ENCODE peak calls at places on chromosomes 13 and 19, in six cellular contexts. C is HL-60; G is MM.1S; D is psoas muscle; U is CD4-positive, CD25-positive, alpha-beta regulatory T cell; T is thoracic aorta. P is an unnamed sample.

GRCh38 chr19:32188921-32189320 is 156.5 kb upstream of the ZNF507 start:
- DNase-seq in T (no peak), G (no peak), U (no peak), C (no peak), D (no peak), P (no peak)

GRCh38 chr13:48223016-48223385 is 10.0 kb upstream of the ITM2B start:
- DNase-seq in C (no peak), U (no peak), G (no peak), T (no peak), D (no peak), P (no peak)

GRCh38 chr13:42247883-42248282 is 24.1 kb upstream of the AKAP11 start:
- DNase-seq in C (no peak), G (no peak), T (no peak), U (no peak), D (no peak), P (no peak)

GRCh38 chr19:13865578-13866462 is 11.1 kb upstream of the NANOS3 start:
- DNase-seq in G (no peak), U (no peak), D (peak; percentile 57), T (no peak), C (no peak), P (no peak)

GRCh38 chr13:59823495-59823894 is 340.2 kb downstream of the DIAPH3 start:
- DNase-seq in G (no peak), D (no peak), T (no peak), U (no peak), C (no peak), P (no peak)

GRCh38 chr19:14525729-14526128 is 3.7 kb upstream of the TECR start:
- DNase-seq in D (no peak), U (no peak), G (no peak), T (no peak), C (no peak), P (no peak)

GRCh38 chr19:6056801-6057650 is 53.3 kb downstream of the RFX2 start:
- DNase-seq in D (peak; percentile 87), U (no peak), T (peak; percentile 84), C (peak; percentile 92), G (no peak), P (peak; percentile 65)

GRCh38 chr13:66673401-66673800 is 556.7 kb downstream of the PCDH9 start:
- DNase-seq in D (no peak), C (no peak), T (no peak), G (no peak), U (no peak), P (peak; percentile 32)

GRCh38 chr19:45478454-45479238 is 10.8 kb downstream of the FOSB start:
- DNase-seq in T (peak; percentile 63), D (peak; percentile 90), C (peak; percentile 94), G (peak; percentile 95), U (peak; percentile 78), P (peak; percentile 86)

GRCh38 chr13:92590503-92590908 is 636.1 kb upstream of the GPC6 start:
- DNase-seq in G (no peak), U (no peak), T (no peak), D (no peak), C (no peak), P (no peak)

GRCh38 chr19:45640849-45641273 is 1.7 kb upstream of the EML2 start:
- DNase-seq in G (no peak), U (peak; percentile 15), T (no peak), D (no peak), C (no peak), P (no peak)

GRCh38 chr13:97322740-97323342 is 100.7 kb downstream of the MBNL2 start:
- DNase-seq in G (no peak), C (no peak), T (no peak), U (no peak), D (no peak), P (peak; percentile 23)

GRCh38 chr13:94548382-94549240 is 47.3 kb downstream of the TGDS start:
- DNase-seq in G (peak; percentile 80), D (peak; percentile 77), C (no peak), U (no peak), T (peak; percentile 5), P (no peak)

GRCh38 chr13:23705578-23705977 is 135.4 kb downstream of the TNFRSF19 start:
- DNase-seq in C (no peak), D (no peak), G (no peak), T (no peak), U (no peak), P (no peak)

GRCh38 chr13:60838581-60838980 is 441.6 kb downstream of the TDRD3 start:
- DNase-seq in G (no peak), C (peak; percentile 65), T (no peak), D (no peak), U (no peak), P (no peak)

GRCh38 chr19:41795031-41795461 is 1.3 kb upstream of the CEACAM3 start:
- DNase-seq in G (peak; percentile 55), D (no peak), T (no peak), U (peak; percentile 39), C (peak; percentile 62), P (no peak)

GRCh38 chr19:41792513-41793413 is 3.6 kb upstream of the CEACAM3 start:
- DNase-seq in T (no peak), D (peak; percentile 58), G (peak; percentile 52), C (peak; percentile 59), U (peak; percentile 20), P (no peak)

GRCh38 chr19:41799444-41800000 is 3.1 kb downstream of the CEACAM3 start:
- DNase-seq in D (no peak), G (no peak), U (no peak), C (no peak), T (no peak), P (no peak)

GRCh38 chr19:41793414-41793727 is 3.0 kb upstream of the CEACAM3 start:
- DNase-seq in D (no peak), G (no peak), U (no peak), C (no peak), T (no peak), P (no peak)

GRCh38 chr19:41796362-41796761 is at the start of gene CEACAM3:
- DNase-seq in G (no peak), U (no peak), T (no peak), C (no peak), D (no peak), P (no peak)
- H3K27me3 ChIP-seq in G (peaks cover 89% of the 10 kb centered on the region), U (peaks cover 5% of the 10 kb centered on the region), T (no peaks in the 10 kb centered on the region), C (no peaks in the 10 kb centered on the region), D (no peaks in the 10 kb centered on the region), P (no peaks in the 10 kb centered on the region)

GRCh38 chr19:18152444-18152816 is 533 bp upstream of the PIK3R2 start:
- DNase-seq in G (peak; percentile 98), T (peak; percentile 92), C (peak; percentile 98), D (peak; percentile 97), U (peak; percentile 97), P (peak; percentile 95)

GRCh38 chr19:18153555-18154134 is 682 bp downstream of the PIK3R2 start:
- DNase-seq in G (peak; percentile 9), U (peak; percentile 38), D (peak; percentile 72), T (no peak), C (no peak), P (no peak)

GRCh38 chr19:18152817-18153554 is at the start of gene PIK3R2:
- DNase-seq in G (peak; percentile 99), D (peak; percentile 100), U (peak; percentile 99), T (peak; percentile 97), C (peak; percentile 96), P (peak; percentile 97)

GRCh38 chr19:18149596-18149975 is 3.4 kb upstream of the PIK3R2 start:
- DNase-seq in G (no peak), C (no peak), U (no peak), D (no peak), T (no peak), P (no peak)

GRCh38 chr19:18150776-18151624 is 2.0 kb upstream of the PIK3R2 start:
- DNase-seq in G (no peak), D (no peak), T (no peak), C (no peak), U (no peak), P (no peak)
- H3K4me3 ChIP-seq in G (no peak overlapping the region), D (no peak overlapping the region), T (no peak overlapping the region), C (no peak overlapping the region), U (no peak overlapping the region), P (no peak overlapping the region)

GRCh38 chr19:1718382-1719315 is 34.7 kb upstream of the ONECUT3 start:
- DNase-seq in T (no peak), U (no peak), D (no peak), G (no peak), C (no peak), P (no peak)
- H3K27me3 ChIP-seq in T (no peaks in the 10 kb centered on the region), U (peaks cover 8% of the 10 kb centered on the region), D (no peaks in the 10 kb centered on the region), G (peaks cover 84% of the 10 kb centered on the region), C (peaks cover 10% of the 10 kb centered on the region), P (peaks cover 26% of the 10 kb centered on the region)

DNA sequence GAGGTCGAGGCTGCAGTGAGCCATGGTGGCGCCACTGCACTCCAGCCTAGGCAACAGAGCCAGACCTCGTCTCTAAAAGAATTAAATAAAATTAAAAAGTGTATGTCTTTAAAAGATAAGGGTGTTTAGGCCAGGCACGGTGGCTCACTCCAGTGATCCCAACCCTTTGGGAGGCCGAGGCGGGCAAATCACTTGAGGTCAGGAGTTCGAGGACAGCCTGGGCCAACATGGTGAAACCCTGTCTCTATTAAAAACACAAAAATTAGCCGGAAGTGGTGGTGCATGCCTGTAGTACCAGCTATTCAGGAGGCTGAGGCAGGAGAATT is 7.5 kb upstream of the SDHAF1 start:
- DNase-seq in G (no peak), C (no peak), U (no peak), T (no peak), D (no peak), P (no peak)
- H3K4me3 ChIP-seq in G (no peak overlapping the region), C (peak overlapping the region; percentile 56), U (no peak overlapping the region), T (peak overlapping the region; percentile 63), D (peak overlapping the region; percentile 38), P (no peak overlapping the region)

DNA sequence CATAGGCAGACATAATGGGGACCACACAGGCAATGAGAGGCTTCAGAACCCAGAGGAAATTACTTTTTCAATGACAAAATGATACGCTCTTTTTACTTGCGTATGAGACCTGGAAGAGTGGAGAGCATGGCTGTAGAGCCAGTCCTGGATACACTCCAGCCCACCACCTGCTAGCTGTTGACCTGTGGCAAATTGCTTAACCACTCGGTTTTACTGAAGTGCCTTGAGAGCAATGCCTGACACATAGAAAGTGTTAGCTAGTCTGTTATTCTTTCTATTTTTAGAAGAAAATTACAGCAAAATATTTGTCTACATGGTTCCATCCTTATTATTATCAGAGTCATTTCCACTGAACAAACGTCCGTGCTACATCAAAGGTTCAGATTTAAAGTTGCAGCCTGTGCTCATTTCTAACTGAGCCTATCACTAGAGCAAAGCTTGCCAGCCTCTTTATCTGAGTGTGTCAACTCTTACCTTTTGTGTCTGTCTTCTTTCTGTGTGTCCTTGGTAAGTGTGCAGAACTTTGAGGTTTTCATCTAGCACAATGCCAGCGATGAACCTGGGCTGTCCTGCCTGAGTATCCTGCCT is 9.6 kb upstream of the GPR183 start:
- DNase-seq in U (no peak), C (no peak), G (no peak), T (no peak), D (no peak), P (no peak)
- H3K27me3 ChIP-seq in U (no peaks in the 10 kb centered on the region), C (no peaks in the 10 kb centered on the region), G (no peaks in the 10 kb centered on the region), T (no peaks in the 10 kb centered on the region), D (no peaks in the 10 kb centered on the region), P (no peaks in the 10 kb centered on the region)

GRCh38 chr13:105732946-105733529 is 802.4 kb downstream of the EFNB2 start:
- DNase-seq in U (no peak), D (no peak), G (no peak), C (no peak), T (no peak), P (no peak)

GRCh38 chr13:105737688-105738087 is 797.8 kb downstream of the EFNB2 start:
- DNase-seq in T (no peak), U (no peak), D (no peak), G (no peak), C (no peak), P (no peak)

GRCh38 chr13:105735269-105735668 is 800.2 kb downstream of the EFNB2 start:
- DNase-seq in G (peak; percentile 21), T (no peak), C (no peak), U (no peak), D (no peak), P (no peak)
- H3K4me3 ChIP-seq in G (no peak overlapping the region), T (no peak overlapping the region), C (no peak overlapping the region), U (no peak overlapping the region), D (no peak overlapping the region), P (no peak overlapping the region)